ENCODE peak calls at places on chromosomes 12 and 14, in six cellular contexts. I is gastrocnemius medialis; J is Peyer's patch; F is stimulated activated CD4-positive, alpha-beta T cell treated with anti-CD3 and anti-CD28 coated beads, Interleukin-4, amount 100 ng/mL, for 24 hours; Z is CD8-positive, alpha-beta memory T cell; P is T-helper 1 cell. K is an unnamed sample.

GRCh38 chr12:62078020-62078419 is 182.2 kb upstream of the USP15 start:
- DNase-seq in I (no peak), J (no peak), F (no peak), Z (no peak), P (no peak), K (no peak)

GRCh38 chr12:47385587-47385986 is 305.8 kb upstream of the AMIGO2 start:
- DNase-seq in I (no peak), J (no peak), F (no peak), Z (no peak), P (no peak), K (no peak)

GRCh38 chr14:51636109-51636508 is 15.6 kb upstream of the FRMD6 start:
- DNase-seq in I (no peak), J (no peak), F (no peak), Z (no peak), P (no peak), K (no peak)

GRCh38 chr14:52862652-52863338 is 71.4 kb upstream of the GNPNAT1 start:
- DNase-seq in I (no peak), J (no peak), F (no peak), Z (no peak), P (no peak), K (no peak)

GRCh38 chr12:101698782-101699347 is 1.4 kb downstream of the CHPT1 start:
- DNase-seq in I (no peak), J (peak), F (no peak), Z (no peak), P (no peak), K (no peak)

GRCh38 chr12:127241056-127241830 is 1025.7 kb upstream of the TMEM132C start:
- DNase-seq in I (peak), J (no peak), F (no peak), Z (no peak), P (no peak), K (no peak)

GRCh38 chr14:38774162-38774561 is 328.9 kb downstream of the SEC23A start:
- DNase-seq in I (no peak), J (no peak), F (no peak), Z (no peak), P (no peak), K (no peak)

GRCh38 chr12:29739279-29739991 is 44.3 kb downstream of the TMTC1 start:
- DNase-seq in I (no peak), J (no peak), F (no peak), Z (no peak), P (no peak), K (no peak)

GRCh38 chr12:18461738-18462137 is 200.4 kb downstream of the PIK3C2G start:
- DNase-seq in I (no peak), J (no peak), F (no peak), Z (no peak), P (no peak), K (no peak)

GRCh38 chr14:72708708-72709475 is 185.0 kb downstream of the DPF3 start:
- DNase-seq in I (no peak), J (no peak), F (no peak), Z (no peak), P (no peak), K (peak)

GRCh38 chr12:24560867-24561266 is 388.0 kb downstream of the BCAT1 start:
- DNase-seq in I (no peak), J (no peak), F (no peak), Z (no peak), P (no peak), K (no peak)

GRCh38 chr12:45220366-45220931 is 4.6 kb downstream of the ANO6 start:
- DNase-seq in I (no peak), J (no peak), F (no peak), Z (no peak), P (no peak), K (no peak)

GRCh38 chr12:112419269-112420133 is 754 bp downstream of the PTPN11 start:
- DNase-seq in I (peak), J (peak), F (peak), Z (no peak), P (peak), K (no peak)

GRCh38 chr14:26594148-26594547 is 3.7 kb downstream of the NOVA1 start:
- DNase-seq in I (no peak), J (no peak), F (no peak), Z (no peak), P (no peak), K (no peak)

K was measured in C1 segment of cervical spinal cord.